ENCODE peak calls at places on chromosomes 4 and X, in five cellular contexts. V, U, W, D and M are unnamed samples.

GRCh38 chr4:11529625-11530201 is 101.0 kb upstream of the HS3ST1 start:
- DNase-seq in W (no peak), V (no peak), U (no peak), D (peak), M (peak)

GRCh38 chr4:150176559-150176958 is 98.3 kb downstream of the DCLK2 start:
- DNase-seq in U (no peak), W (no peak), D (peak), V (no peak), M (peak)

GRCh38 chr4:25180524-25181131 is 20.4 kb upstream of the SEPSECS start:
- DNase-seq in D (no peak), W (no peak), V (peak), U (no peak), M (peak)

GRCh38 chr4:8140915-8141314 is 17.7 kb downstream of the ABLIM2 start:
- DNase-seq in D (no peak), V (no peak), U (no peak), W (no peak), M (no peak)

GRCh38 chr4:4792516-4792915 is 66.9 kb upstream of the MSX1 start:
- DNase-seq in V (no peak), W (no peak), U (no peak), D (no peak), M (no peak)

GRCh38 chr4:15893967-15894366 is 44.6 kb downstream of the FGFBP1 start:
- DNase-seq in D (peak), W (no peak), U (no peak), V (no peak), M (peak)

GRCh38 chr4:99652596-99653436 is 4.8 kb downstream of the C4orf54 start:
- DNase-seq in W (no peak), D (no peak), V (no peak), U (peak), M (no peak)

GRCh38 chr4:141657550-141657949 is 21.2 kb downstream of the IL15 start:
- DNase-seq in W (no peak), V (no peak), U (no peak), D (no peak), M (no peak)

GRCh38 chrX:149455934-149456333 is 49.2 kb downstream of the IDS start:
- DNase-seq in V (no peak), U (no peak), W (no peak), D (no peak), M (no peak)

GRCh38 chr4:169045862-169046584 is 36.0 kb upstream of the CBR4 start:
- DNase-seq in U (no peak), V (peak), D (no peak), W (no peak), M (no peak)

GRCh38 chr4:173231916-173232315 is 63.3 kb downstream of the GALNT7 start:
- DNase-seq in W (no peak), U (no peak), D (peak), V (no peak), M (peak)

GRCh38 chr4:5003372-5003857 is 15.8 kb downstream of the CYTL1 start:
- DNase-seq in W (no peak), U (no peak), V (no peak), D (no peak), M (no peak)

GRCh38 chr4:183887351-183887750 is 17.8 kb upstream of the STOX2 start:
- DNase-seq in V (no peak), W (no peak), D (no peak), U (no peak), M (no peak)

GRCh38 chr4:39205000-39205399 is 22.7 kb downstream of the WDR19 start:
- DNase-seq in D (no peak), W (no peak), V (no peak), U (no peak), M (peak)

GRCh38 chr4:173334085-173334890 is at the start of gene HMGB2:
- DNase-seq in U (peak), D (peak), W (peak), V (peak), M (peak)